ENCODE peak calls at places on chromosomes 7 and 10, in eight cellular contexts. K is DND-41, U is GM13977, P is thoracic aorta, Z is AG04450, J is NB4, Q is astrocyte of the cerebellum, Y is heart right ventricle. C is an unnamed sample.

GRCh38 chr10:134743-135600 is at the start of gene ZMYND11:
- DNase-seq in Q (no peak), J (peak), U (peak), P (no peak), K (peak), Z (no peak), Y (peak), C (peak)

GRCh38 chr7:157457355-157458253 is 120.8 kb downstream of the DNAJB6 start:
- DNase-seq in Q (no peak), J (no peak), Z (no peak), P (no peak), Y (no peak), K (no peak), U (no peak), C (no peak)

GRCh38 chr10:88386204-88386877 is 196.8 kb downstream of the RNLS start:
- DNase-seq in Z (no peak), J (peak), P (no peak), Q (no peak), U (peak), K (peak), Y (no peak), C (peak)

GRCh38 chr7:94028768-94029167 is 24.6 kb upstream of the BET1 start:
- DNase-seq in Z (no peak), Y (no peak), J (peak), K (no peak), P (no peak), U (no peak), Q (no peak), C (no peak)

GRCh38 chr10:96720422-96721206 is at the start of gene PIK3AP1:
- DNase-seq in U (peak), K (peak), Q (no peak), P (no peak), Z (no peak), J (peak), Y (peak), C (peak)

GRCh38 chr7:157703534-157704195 is 366.9 kb downstream of the DNAJB6 start:
- DNase-seq in U (no peak), P (no peak), J (no peak), Q (no peak), K (no peak), Y (no peak), Z (no peak), C (no peak)

GRCh38 chr10:74825033-74825370 is 1.4 kb upstream of the KAT6B start:
- DNase-seq in J (peak), Z (no peak), Y (no peak), U (no peak), P (no peak), Q (no peak), K (peak), C (no peak)

GRCh38 chr10:8665322-8665721 is 610.8 kb downstream of the GATA3 start:
- DNase-seq in Z (no peak), U (no peak), J (peak), Q (no peak), P (no peak), K (no peak), Y (no peak), C (no peak)

GRCh38 chr10:20552382-20552781 is 344.7 kb downstream of the NEBL start:
- DNase-seq in P (no peak), J (no peak), Z (no peak), U (no peak), Q (no peak), Y (no peak), K (no peak), C (no peak)

GRCh38 chr7:155205368-155206285 is 92.1 kb upstream of the INSIG1 start:
- DNase-seq in Q (peak), U (peak), P (peak), J (peak), Z (peak), Y (peak), K (peak), C (peak)

GRCh38 chr10:69409968-69410367 is 6.8 kb downstream of the TACR2 start:
- DNase-seq in U (no peak), P (no peak), Q (no peak), K (peak), J (peak), Z (no peak), Y (no peak), C (peak)

GRCh38 chr7:4102231-4102841 is 579.8 kb upstream of the FOXK1 start:
- DNase-seq in Y (no peak), Q (no peak), K (no peak), J (no peak), Z (no peak), U (no peak), P (no peak), C (no peak)

GRCh38 chr7:55052081-55052480 is 33.3 kb downstream of the EGFR start:
- DNase-seq in P (no peak), Z (no peak), J (no peak), Y (no peak), U (no peak), K (no peak), Q (no peak), C (no peak)

GRCh38 chr10:103828107-103828506 is 27.3 kb downstream of the SH3PXD2A start:
- DNase-seq in J (no peak), K (no peak), U (no peak), Z (no peak), Y (no peak), Q (no peak), P (no peak), C (no peak)

GRCh38 chr7:130961128-130961601 is 227.2 kb upstream of the KLF14 start:
- DNase-seq in J (peak), P (no peak), Z (no peak), Q (peak), Y (no peak), K (peak), U (peak), C (peak)

GRCh38 chr10:115402690-115403089 is 309.5 kb downstream of the ATRNL1 start:
- DNase-seq in P (no peak), Z (no peak), U (no peak), K (no peak), J (no peak), Q (peak), Y (no peak), C (no peak)

GRCh38 chr7:85041599-85042216 is 145.1 kb downstream of the SEMA3D start:
- DNase-seq in U (peak), Z (peak), J (peak), Q (peak), P (no peak), K (peak), Y (peak), C (peak)

GRCh38 chr7:8197994-8198698 is 63.8 kb downstream of the ICA1 start:
- DNase-seq in Q (no peak), P (no peak), Y (no peak), K (peak), J (no peak), U (no peak), Z (no peak), C (no peak)

GRCh38 chr10:131885391-131886165 is 15.2 kb upstream of the PPP2R2D start:
- DNase-seq in Z (peak), Y (peak), J (peak), K (peak), Q (no peak), P (peak), U (peak), C (peak)

GRCh38 chr7:76364198-76364584 is 5.4 kb upstream of the YWHAG start:
- DNase-seq in K (peak), U (no peak), Q (no peak), J (peak), P (no peak), Z (no peak), Y (peak), C (no peak)

GRCh38 chr10:132421377-132422168 is 24.6 kb downstream of the PWWP2B start:
- DNase-seq in K (no peak), P (peak), Y (peak), J (peak), U (peak), Z (no peak), Q (no peak), C (peak)

GRCh38 chr10:613217-613616 is 76.3 kb downstream of the DIP2C start:
- DNase-seq in Y (no peak), K (no peak), Q (no peak), P (no peak), J (no peak), Z (no peak), U (no peak), C (no peak)

GRCh38 chr10:70537398-70538194 is 59.0 kb downstream of the PALD1 start:
- DNase-seq in U (peak), K (peak), P (no peak), Y (no peak), J (no peak), Z (no peak), Q (no peak), C (peak)

GRCh38 chr7:127189885-127190284 is 62.9 kb downstream of the GRM8 start:
- DNase-seq in Y (peak), Q (no peak), P (no peak), U (no peak), K (no peak), Z (no peak), J (no peak), C (no peak)

GRCh38 chr10:132612571-132613504 is 75.3 kb downstream of the INPP5A start:
- DNase-seq in Y (no peak), P (no peak), Z (no peak), K (no peak), U (no peak), Q (no peak), J (no peak), C (no peak)

GRCh38 chr10:84469470-84469869 is 141.1 kb downstream of the CCSER2 start:
- DNase-seq in U (no peak), Y (no peak), K (no peak), Q (no peak), P (no peak), J (no peak), Z (no peak), C (no peak)

GRCh38 chr10:12103743-12104142 is 25.7 kb upstream of the SEC61A2 start:
- DNase-seq in P (no peak), Q (no peak), Y (no peak), Z (no peak), U (no peak), K (no peak), J (peak), C (no peak)

GRCh38 chr10:132931258-132931657 is 11.1 kb downstream of the CFAP46 start:
- DNase-seq in Z (no peak), U (peak), Y (no peak), P (no peak), J (no peak), K (no peak), Q (no peak), C (peak)

GRCh38 chr7:111029141-111029572 is 61.8 kb upstream of the LRRN3 start:
- DNase-seq in J (no peak), U (no peak), Z (no peak), P (no peak), Q (no peak), K (no peak), Y (no peak), C (no peak)

GRCh38 chr10:84202349-84202748 is 8.0 kb downstream of the CDHR1 start:
- DNase-seq in Y (no peak), Q (no peak), U (no peak), K (no peak), J (no peak), P (no peak), Z (no peak), C (no peak)

GRCh38 chr10:16843252-16843870 is 26.1 kb upstream of the RSU1 start:
- DNase-seq in U (peak), P (no peak), Z (peak), Q (peak), Y (no peak), K (no peak), J (peak), C (peak)

GRCh38 chr7:50774299-50774698 is 8.4 kb downstream of the GRB10 start:
- DNase-seq in U (no peak), J (peak), Q (no peak), K (no peak), Z (no peak), P (no peak), Y (no peak), C (no peak)

GRCh38 chr10:122267849-122268737 is 3.0 kb upstream of the BTBD16 start:
- DNase-seq in U (peak), Q (no peak), Y (peak), J (peak), Z (no peak), K (peak), P (no peak), C (peak)

GRCh38 chr7:24979863-24980694 is at the start of gene OSBPL3:
- DNase-seq in K (peak), J (peak), Z (peak), P (peak), Y (peak), U (peak), Q (peak), C (peak)

GRCh38 chr7:24981544-24981951 is 1.6 kb upstream of the OSBPL3 start:
- DNase-seq in U (peak), K (peak), P (no peak), Z (no peak), Y (peak), Q (no peak), J (peak), C (peak)

GRCh38 chr7:24979470-24979862 is 512 bp downstream of the OSBPL3 start:
- DNase-seq in Q (no peak), P (no peak), J (peak), U (peak), K (peak), Z (no peak), Y (peak), C (peak)

GRCh38 chr7:24980695-24981543 is 941 bp upstream of the OSBPL3 start:
- DNase-seq in Q (no peak), J (no peak), Z (no peak), K (no peak), P (no peak), Y (peak), U (peak), C (peak)

DNA sequence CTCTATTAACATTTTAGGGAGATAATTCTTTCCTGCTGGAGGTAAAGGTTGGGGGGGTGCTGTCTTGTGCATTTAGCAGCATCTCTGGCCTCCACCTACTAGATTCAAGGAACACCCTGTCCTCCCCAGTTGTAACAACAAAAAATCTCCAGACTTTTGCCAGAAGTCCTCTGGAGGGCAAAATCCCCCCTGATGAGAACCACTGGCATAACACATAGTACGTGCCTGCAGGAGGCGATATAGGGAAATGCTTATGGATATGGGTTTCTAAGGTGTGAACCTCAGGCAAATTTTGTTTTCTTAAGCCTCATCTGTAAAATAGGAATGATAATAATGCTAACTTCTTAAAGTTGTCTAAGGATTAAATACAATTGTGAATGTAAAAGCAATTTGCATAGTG is 2.9 kb upstream of the OSBPL3 start:
- DNase-seq in Y (no peak), P (no peak), U (no peak), J (peak), Q (no peak), Z (no peak), K (no peak), C (no peak)
- TF ChIP-seq CTCF in Y (no peak), P (no peak), U (peak), J (peak), Q (peak), Z (peak), K (peak), C (peak)

DNA sequence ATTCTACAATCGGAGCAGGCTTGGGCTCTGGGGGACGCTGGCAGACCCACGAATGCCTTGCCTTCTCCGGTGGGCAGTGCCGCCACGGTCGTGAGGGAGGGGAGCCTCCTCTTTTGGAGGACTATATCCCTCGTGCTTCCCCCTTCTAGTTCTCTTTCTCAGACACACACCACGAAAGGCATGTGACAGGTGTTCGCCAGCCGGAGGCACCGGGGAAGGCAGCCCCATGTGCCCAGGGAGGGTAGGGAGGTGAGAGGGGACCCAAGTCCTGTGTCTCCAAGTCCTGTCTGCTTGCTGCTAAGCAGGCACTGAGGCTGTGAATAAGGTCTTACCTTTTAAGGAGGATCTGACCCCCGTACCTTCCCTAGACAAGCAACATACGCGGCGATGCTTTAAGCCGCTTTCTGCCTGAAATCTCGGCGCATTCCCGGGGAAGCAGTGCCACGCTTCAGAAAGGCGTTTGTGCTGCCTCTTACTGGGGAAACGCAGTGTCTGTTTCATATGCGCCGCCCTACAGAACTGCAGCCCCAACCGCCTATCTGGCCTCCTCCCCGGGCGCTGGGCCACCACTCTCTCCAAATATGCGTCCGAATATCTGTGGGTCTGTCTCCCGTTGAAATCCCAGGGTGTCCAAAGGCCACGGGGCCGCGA is 809 bp downstream of the PLXNA4 start:
- DNase-seq in Y (peak), Q (peak), Z (no peak), K (no peak), U (peak), J (peak), P (no peak), C (peak)
- TF ChIP-seq CTCF in Y (no peak), Q (peak), Z (no peak), K (no peak), U (no peak), J (no peak), P (no peak), C (no peak)

DNA sequence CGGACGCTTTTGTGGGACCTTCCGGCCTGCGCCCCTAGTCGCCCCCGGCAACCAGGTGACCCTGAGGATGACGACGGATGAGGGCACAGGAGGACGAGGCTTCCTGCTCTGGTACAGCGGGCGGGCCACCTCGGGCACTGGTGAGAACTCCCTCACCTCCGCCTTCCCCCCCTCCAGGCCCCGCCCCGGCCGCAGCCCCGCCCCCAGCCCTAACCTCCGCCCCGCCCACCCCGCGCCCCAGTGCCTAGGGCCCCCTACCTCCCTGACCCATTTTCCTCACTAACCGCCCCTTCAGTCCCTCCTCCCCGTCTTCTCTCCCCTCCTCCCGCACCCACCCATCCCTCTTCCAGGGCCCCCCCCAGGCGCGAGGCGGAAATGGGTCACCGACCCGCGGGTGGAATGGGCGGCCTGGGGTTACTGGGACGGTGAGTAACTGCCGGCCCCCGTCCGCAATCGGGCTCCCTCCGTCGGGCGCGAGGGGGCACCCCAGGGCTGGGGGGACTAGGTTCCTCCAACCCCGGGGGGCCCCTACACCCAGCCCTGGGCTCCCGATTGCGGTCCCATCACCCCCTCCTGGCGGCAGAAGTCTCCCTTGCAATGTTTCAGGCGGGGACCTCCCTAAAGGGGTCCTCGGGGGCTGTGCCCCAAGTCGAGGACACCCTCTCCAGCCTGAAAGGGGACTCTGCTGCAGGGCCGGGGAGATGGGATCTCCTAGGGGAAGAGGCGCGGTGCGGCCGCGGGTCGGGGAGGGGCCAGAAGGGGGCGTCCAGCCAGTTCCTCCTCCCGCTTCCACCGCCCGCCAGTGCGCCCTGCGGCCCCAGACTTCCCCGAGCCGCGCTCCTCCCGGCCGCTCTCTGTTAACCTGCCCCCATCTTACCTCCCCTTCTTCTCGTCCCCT is 2.2 kb downstream of the PCOLCE start:
- DNase-seq in K (peak), Y (peak), J (peak), P (no peak), Q (peak), U (peak), Z (no peak), C (peak)
- TF ChIP-seq CTCF in K (peak), Y (no peak), J (peak), P (peak), Q (peak), U (peak), Z (peak), C (peak)

GRCh38 chr10:86798636-86799035 is 42.2 kb downstream of the BMPR1A start:
- DNase-seq in J (peak), Z (no peak), K (no peak), Q (no peak), U (peak), P (no peak), Y (no peak), C (peak)
- TF ChIP-seq CTCF in J (no peak), Z (no peak), K (no peak), Q (no peak), U (no peak), P (no peak), Y (no peak), C (no peak)

GRCh38 chr7:122014697-122015096 is 129.4 kb downstream of the AASS start:
- DNase-seq in Z (no peak), Y (no peak), J (no peak), K (no peak), P (no peak), Q (no peak), U (no peak), C (no peak)
- TF ChIP-seq CTCF in Z (peak), Y (no peak), J (no peak), K (no peak), P (no peak), Q (no peak), U (no peak), C (no peak)

GRCh38 chr10:124037286-124037685 is 56.1 kb downstream of the CHST15 start:
- DNase-seq in Q (no peak), J (no peak), P (no peak), K (no peak), U (no peak), Y (no peak), Z (no peak), C (no peak)

GRCh38 chr10:124037784-124038183 is 55.6 kb downstream of the CHST15 start:
- DNase-seq in P (no peak), Z (no peak), U (no peak), Y (no peak), J (peak), K (no peak), Q (no peak), C (no peak)

GRCh38 chr10:124035306-124035927 is 58.0 kb downstream of the CHST15 start:
- DNase-seq in Z (no peak), Y (no peak), Q (no peak), P (no peak), K (no peak), U (no peak), J (no peak), C (no peak)

GRCh38 chr10:124036746-124037145 is 56.7 kb downstream of the CHST15 start:
- DNase-seq in P (no peak), U (no peak), J (no peak), K (no peak), Y (no peak), Z (no peak), Q (no peak), C (no peak)

GRCh38 chr10:124035928-124036558 is 57.4 kb downstream of the CHST15 start:
- DNase-seq in J (peak), Y (peak), U (peak), K (peak), Z (no peak), Q (no peak), P (no peak), C (peak)
- TF ChIP-seq CTCF in J (no peak), Y (no peak), U (peak), K (no peak), Z (no peak), Q (no peak), P (no peak), C (no peak)